ENCODE peak calls at places on chromosomes 1 and 21, in eight cellular contexts. Z is NCI-H1092; T is tibial nerve; S is posterior cingulate gyrus; Y is Jurkat, Clone E6-1; N is AG20443; F is osteocyte; K is amygdala. O is an unnamed sample.

GRCh38 chr1:151003175-151003574 is 3.5 kb downstream of the MINDY1 start:
- DNase-seq in T (no peak), Y (peak; percentile 69), K (no peak), F (no peak), S (no peak), N (no peak), Z (no peak), O (no peak)

GRCh38 chr21:22476726-22477646 is 1478.8 kb downstream of the NCAM2 start:
- DNase-seq in Z (no peak), N (no peak), Y (no peak), K (no peak), F (no peak), T (no peak), S (peak; percentile 22), O (peak; percentile 8)

GRCh38 chr1:177423083-177423482 is 252.3 kb downstream of the BRINP2 start:
- DNase-seq in N (no peak), F (no peak), K (no peak), Y (no peak), Z (no peak), S (no peak), T (no peak), O (no peak)

GRCh38 chr1:185917646-185918045 is 183.5 kb downstream of the HMCN1 start:
- DNase-seq in N (peak; percentile 45), K (no peak), S (no peak), T (no peak), Y (no peak), Z (no peak), F (no peak), O (no peak)

GRCh38 chr1:192311281-192311680 is 5.5 kb upstream of the RGS21 start:
- DNase-seq in Y (peak; percentile 6), Z (no peak), F (no peak), N (peak; percentile 3), K (no peak), T (no peak), S (no peak), O (no peak)

GRCh38 chr1:115242543-115242942 is 95.5 kb downstream of the NGF start:
- DNase-seq in K (no peak), Y (no peak), F (no peak), T (no peak), N (no peak), Z (peak; percentile 17), S (no peak), O (no peak)

GRCh38 chr1:51734899-51735745 is 118.2 kb downstream of the OSBPL9 start:
- DNase-seq in K (no peak), S (no peak), N (peak; percentile 22), Z (no peak), T (no peak), Y (peak; percentile 50), F (no peak), O (no peak)

GRCh38 chr1:156838972-156839371 is 19.9 kb downstream of the INSRR start:
- DNase-seq in Y (no peak), Z (peak; percentile 20), K (no peak), F (no peak), N (peak; percentile 72), S (no peak), T (peak; percentile 50), O (peak; percentile 52)

GRCh38 chr1:75725256-75725655 is 747 bp downstream of the ACADM start:
- DNase-seq in F (no peak), Z (no peak), S (no peak), N (peak; percentile 9), T (no peak), Y (no peak), K (no peak), O (no peak)

GRCh38 chr1:23384312-23385058 is 14.8 kb upstream of the ZNF436 start:
- DNase-seq in Y (no peak), F (no peak), T (no peak), K (no peak), S (no peak), Z (no peak), N (peak; percentile 61), O (no peak)

GRCh38 chr1:172343246-172344099 is 77.0 kb upstream of the C1orf105 start:
- DNase-seq in Z (no peak), T (no peak), Y (no peak), F (no peak), N (peak; percentile 65), S (no peak), K (no peak), O (no peak)

GRCh38 chr1:247110627-247111258 is 6.6 kb upstream of the ZNF669 start:
- DNase-seq in N (no peak), Y (no peak), S (no peak), K (no peak), F (peak; percentile 46), Z (no peak), T (peak; percentile 5), O (no peak)

GRCh38 chr1:147541672-147542548 is 609 bp downstream of the BCL9 start:
- DNase-seq in N (peak; percentile 55), S (peak; percentile 57), K (peak; percentile 29), Z (peak; percentile 53), F (no peak), T (peak; percentile 18), Y (no peak), O (peak; percentile 85)

GRCh38 chr1:39405358-39405757 is 86.1 kb upstream of the BMP8A start:
- DNase-seq in Z (no peak), F (no peak), S (no peak), N (peak; percentile 27), K (no peak), Y (no peak), T (no peak), O (no peak)

GRCh38 chr1:57831624-57832023 is 407.8 kb upstream of the DAB1 start:
- DNase-seq in S (no peak), F (no peak), K (no peak), N (no peak), T (no peak), Z (no peak), Y (no peak), O (no peak)

GRCh38 chr1:221793439-221794078 is 51.7 kb upstream of the DUSP10 start:
- DNase-seq in Y (no peak), T (no peak), N (no peak), S (no peak), K (no peak), Z (no peak), F (no peak), O (no peak)

GRCh38 chr1:111727056-111727455 is 12.1 kb downstream of the INKA2 start:
- DNase-seq in N (no peak), T (no peak), F (no peak), S (no peak), Z (no peak), Y (no peak), K (no peak), O (no peak)

GRCh38 chr21:39845581-39846130 is 21.6 kb upstream of the PCP4 start:
- DNase-seq in Z (no peak), T (no peak), N (no peak), S (no peak), Y (no peak), K (no peak), F (no peak), O (no peak)

GRCh38 chr1:62906428-62906886 is 122.5 kb downstream of the ATG4C start:
- DNase-seq in Z (no peak), N (peak; percentile 25), Y (no peak), T (no peak), S (no peak), K (no peak), F (no peak), O (no peak)

GRCh38 chr1:247294282-247294681 is 37.4 kb downstream of the ZNF496 start:
- DNase-seq in Z (no peak), N (peak; percentile 76), S (no peak), Y (no peak), F (no peak), K (no peak), T (no peak), O (no peak)

GRCh38 chr1:223711838-223712183 is 528 bp upstream of the CAPN2 start:
- DNase-seq in F (no peak), K (no peak), Y (no peak), S (no peak), Z (no peak), T (no peak), N (no peak), O (peak; percentile 36)

GRCh38 chr1:6475381-6476133 is 9.6 kb upstream of the TNFRSF25 start:
- DNase-seq in S (peak; percentile 71), F (no peak), N (peak; percentile 84), Y (no peak), Z (peak; percentile 79), T (peak; percentile 46), K (peak; percentile 8), O (peak; percentile 86)

GRCh38 chr1:184624626-184625025 is 130.0 kb downstream of the EDEM3 start:
- DNase-seq in S (no peak), Z (no peak), T (no peak), K (no peak), N (no peak), Y (no peak), F (no peak), O (no peak)

GRCh38 chr21:37276377-37276776 is 9.2 kb upstream of the VPS26C start:
- DNase-seq in Y (no peak), F (no peak), N (no peak), Z (no peak), T (no peak), K (no peak), S (no peak), O (no peak)

O was measured in kidney.